ENCODE peak calls at places on chromosomes 3 and 15, in ten cellular contexts. One of them, this sample, is unnamed. For H3K27me3, the result is how much of the 10 kb centered on the place peaks cover.

GRCh38 chr3:140736863-140737460 is 59.1 kb downstream of the TRIM42 start:
- DNase-seq in dorsolateral prefrontal cortex: peak
- DNase-seq in thoracic aorta: no peak
- DNase-seq in HepG2: peak
- DNase-seq in CD8-positive, alpha-beta T cell: no peak
- DNase-seq in fibroblast of lung: peak
- DNase-seq in heart right ventricle: peak
- DNase-seq in endodermal cell: peak
- DNase-seq in SJSA1: no peak
- DNase-seq in neuronal stem cell: peak
- DNase-seq in this sample: no peak

GRCh38 chr3:64167346-64167745 is 57.9 kb downstream of the PRICKLE2 start:
- DNase-seq in dorsolateral prefrontal cortex: no peak
- DNase-seq in thoracic aorta: no peak
- DNase-seq in HepG2: no peak
- DNase-seq in CD8-positive, alpha-beta T cell: no peak
- DNase-seq in fibroblast of lung: no peak
- DNase-seq in heart right ventricle: no peak
- DNase-seq in endodermal cell: no peak
- DNase-seq in SJSA1: no peak
- DNase-seq in neuronal stem cell: no peak
- DNase-seq in this sample: no peak

GRCh38 chr3:126567696-126568438 is 9.1 kb upstream of the C3orf22 start:
- DNase-seq in dorsolateral prefrontal cortex: no peak
- DNase-seq in thoracic aorta: no peak
- DNase-seq in HepG2: peak
- DNase-seq in CD8-positive, alpha-beta T cell: no peak
- DNase-seq in fibroblast of lung: no peak
- DNase-seq in heart right ventricle: no peak
- DNase-seq in endodermal cell: peak
- DNase-seq in SJSA1: no peak
- DNase-seq in neuronal stem cell: no peak
- DNase-seq in this sample: no peak

GRCh38 chr3:10182950-10183349 is 18.2 kb downstream of the IRAK2 start:
- DNase-seq in dorsolateral prefrontal cortex: no peak
- DNase-seq in thoracic aorta: no peak
- DNase-seq in HepG2: no peak
- DNase-seq in CD8-positive, alpha-beta T cell: no peak
- DNase-seq in fibroblast of lung: no peak
- DNase-seq in heart right ventricle: no peak
- DNase-seq in endodermal cell: no peak
- DNase-seq in SJSA1: no peak
- DNase-seq in neuronal stem cell: no peak
- DNase-seq in this sample: no peak

GRCh38 chr3:112926000-112926399 is 48.9 kb downstream of the CD200R1 start:
- DNase-seq in dorsolateral prefrontal cortex: no peak
- DNase-seq in thoracic aorta: no peak
- DNase-seq in HepG2: no peak
- DNase-seq in CD8-positive, alpha-beta T cell: no peak
- DNase-seq in fibroblast of lung: no peak
- DNase-seq in heart right ventricle: no peak
- DNase-seq in endodermal cell: no peak
- DNase-seq in SJSA1: no peak
- DNase-seq in neuronal stem cell: no peak
- DNase-seq in this sample: no peak

GRCh38 chr3:56254835-56255234 is 213.4 kb downstream of the ERC2 start:
- DNase-seq in dorsolateral prefrontal cortex: no peak
- DNase-seq in thoracic aorta: no peak
- DNase-seq in HepG2: no peak
- DNase-seq in CD8-positive, alpha-beta T cell: no peak
- DNase-seq in fibroblast of lung: no peak
- DNase-seq in heart right ventricle: no peak
- DNase-seq in endodermal cell: no peak
- DNase-seq in SJSA1: no peak
- DNase-seq in neuronal stem cell: no peak
- DNase-seq in this sample: no peak

GRCh38 chr3:150430272-150430671 is 22.2 kb downstream of the TSC22D2 start:
- DNase-seq in dorsolateral prefrontal cortex: no peak
- DNase-seq in thoracic aorta: no peak
- DNase-seq in HepG2: no peak
- DNase-seq in CD8-positive, alpha-beta T cell: no peak
- DNase-seq in fibroblast of lung: no peak
- DNase-seq in heart right ventricle: no peak
- DNase-seq in endodermal cell: no peak
- DNase-seq in SJSA1: no peak
- DNase-seq in neuronal stem cell: no peak
- DNase-seq in this sample: no peak

GRCh38 chr3:27644936-27645335 is 77.2 kb downstream of the EOMES start:
- DNase-seq in dorsolateral prefrontal cortex: no peak
- DNase-seq in thoracic aorta: no peak
- DNase-seq in HepG2: no peak
- DNase-seq in CD8-positive, alpha-beta T cell: no peak
- DNase-seq in fibroblast of lung: no peak
- DNase-seq in heart right ventricle: no peak
- DNase-seq in endodermal cell: no peak
- DNase-seq in SJSA1: no peak
- DNase-seq in neuronal stem cell: no peak
- DNase-seq in this sample: no peak

GRCh38 chr3:11629716-11630115 is 14.0 kb downstream of the VGLL4 start:
- DNase-seq in dorsolateral prefrontal cortex: no peak
- DNase-seq in thoracic aorta: no peak
- DNase-seq in HepG2: no peak
- DNase-seq in CD8-positive, alpha-beta T cell: no peak
- DNase-seq in fibroblast of lung: peak
- DNase-seq in heart right ventricle: no peak
- DNase-seq in endodermal cell: no peak
- DNase-seq in SJSA1: no peak
- DNase-seq in neuronal stem cell: no peak
- DNase-seq in this sample: no peak

GRCh38 chr3:139425745-139426400 is 36.4 kb upstream of the COPB2 start:
- DNase-seq in dorsolateral prefrontal cortex: no peak
- DNase-seq in thoracic aorta: no peak
- DNase-seq in HepG2: no peak
- DNase-seq in CD8-positive, alpha-beta T cell: no peak
- DNase-seq in fibroblast of lung: no peak
- DNase-seq in heart right ventricle: no peak
- DNase-seq in endodermal cell: no peak
- DNase-seq in SJSA1: no peak
- DNase-seq in neuronal stem cell: no peak
- DNase-seq in this sample: no peak

GRCh38 chr15:55398243-55398642 is 9.9 kb downstream of the CCPG1 start:
- DNase-seq in dorsolateral prefrontal cortex: no peak
- DNase-seq in thoracic aorta: no peak
- DNase-seq in HepG2: no peak
- DNase-seq in CD8-positive, alpha-beta T cell: no peak
- DNase-seq in fibroblast of lung: no peak
- DNase-seq in heart right ventricle: no peak
- DNase-seq in endodermal cell: no peak
- DNase-seq in SJSA1: no peak
- DNase-seq in neuronal stem cell: no peak
- DNase-seq in this sample: no peak

GRCh38 chr3:156826144-156826895 is at the start of gene LEKR1:
- DNase-seq in dorsolateral prefrontal cortex: peak
- DNase-seq in thoracic aorta: peak
- DNase-seq in HepG2: peak
- DNase-seq in CD8-positive, alpha-beta T cell: peak
- DNase-seq in fibroblast of lung: peak
- DNase-seq in heart right ventricle: peak
- DNase-seq in endodermal cell: peak
- DNase-seq in SJSA1: peak
- DNase-seq in neuronal stem cell: peak
- DNase-seq in this sample: peak

GRCh38 chr3:156834962-156835535 is 8.9 kb downstream of the LEKR1 start:
- DNase-seq in dorsolateral prefrontal cortex: no peak
- DNase-seq in thoracic aorta: no peak
- DNase-seq in HepG2: no peak
- DNase-seq in CD8-positive, alpha-beta T cell: no peak
- DNase-seq in fibroblast of lung: no peak
- DNase-seq in heart right ventricle: no peak
- DNase-seq in endodermal cell: no peak
- DNase-seq in SJSA1: no peak
- DNase-seq in neuronal stem cell: no peak
- DNase-seq in this sample: no peak

GRCh38 chr3:156834435-156834834 is 8.3 kb downstream of the LEKR1 start:
- DNase-seq in dorsolateral prefrontal cortex: no peak
- DNase-seq in thoracic aorta: no peak
- DNase-seq in HepG2: no peak
- DNase-seq in CD8-positive, alpha-beta T cell: no peak
- DNase-seq in fibroblast of lung: no peak
- DNase-seq in heart right ventricle: no peak
- DNase-seq in endodermal cell: no peak
- DNase-seq in SJSA1: no peak
- DNase-seq in neuronal stem cell: no peak
- DNase-seq in this sample: no peak

GRCh38 chr3:156826896-156827882 is 1.0 kb downstream of the LEKR1 start:
- DNase-seq in dorsolateral prefrontal cortex: no peak
- DNase-seq in thoracic aorta: no peak
- DNase-seq in HepG2: no peak
- DNase-seq in CD8-positive, alpha-beta T cell: no peak
- DNase-seq in fibroblast of lung: no peak
- DNase-seq in heart right ventricle: no peak
- DNase-seq in endodermal cell: no peak
- DNase-seq in SJSA1: no peak
- DNase-seq in neuronal stem cell: no peak
- DNase-seq in this sample: no peak

DNA sequence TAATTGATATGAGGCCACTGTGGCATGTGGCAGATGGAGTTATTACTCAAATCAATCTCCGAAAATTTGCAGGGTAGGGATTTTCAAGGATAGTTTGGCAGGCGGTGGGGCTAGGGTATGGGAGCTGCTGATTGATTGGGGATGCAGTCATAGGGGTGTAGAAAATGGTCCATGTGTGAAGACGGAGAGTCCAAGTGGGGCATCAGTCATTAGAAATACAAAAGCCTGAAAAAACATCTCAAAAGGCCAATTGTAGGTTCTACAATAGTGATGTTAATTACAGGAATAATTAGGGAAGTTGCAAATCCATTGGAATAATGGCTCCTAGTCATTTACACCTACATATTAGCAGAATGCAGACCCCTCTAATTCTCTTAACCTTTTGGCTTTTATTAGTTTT is 4.9 kb downstream of the LEKR1 start:
- DNase-seq in dorsolateral prefrontal cortex: no peak
- DNase-seq in thoracic aorta: no peak
- DNase-seq in HepG2: no peak
- DNase-seq in CD8-positive, alpha-beta T cell: no peak
- DNase-seq in fibroblast of lung: no peak
- DNase-seq in heart right ventricle: no peak
- DNase-seq in endodermal cell: no peak
- DNase-seq in SJSA1: no peak
- DNase-seq in neuronal stem cell: no peak
- DNase-seq in this sample: no peak
- H3K27me3 ChIP-seq in dorsolateral prefrontal cortex: under half
- H3K27me3 ChIP-seq in thoracic aorta: under half
- H3K27me3 ChIP-seq in HepG2: under half
- H3K27me3 ChIP-seq in CD8-positive, alpha-beta T cell: under half
- H3K27me3 ChIP-seq in fibroblast of lung: under half
- H3K27me3 ChIP-seq in heart right ventricle: under half
- H3K27me3 ChIP-seq in endodermal cell: under half
- H3K27me3 ChIP-seq in SJSA1: under half
- H3K27me3 ChIP-seq in neuronal stem cell: under half
- H3K27me3 ChIP-seq in this sample: under half

GRCh38 chr15:26455828-26456227 is 317.0 kb downstream of the GABRB3 start:
- DNase-seq in dorsolateral prefrontal cortex: no peak
- DNase-seq in thoracic aorta: no peak
- DNase-seq in HepG2: no peak
- DNase-seq in CD8-positive, alpha-beta T cell: no peak
- DNase-seq in fibroblast of lung: no peak
- DNase-seq in heart right ventricle: no peak
- DNase-seq in endodermal cell: no peak
- DNase-seq in SJSA1: no peak
- DNase-seq in neuronal stem cell: no peak
- DNase-seq in this sample: no peak
- H3K27ac ChIP-seq in dorsolateral prefrontal cortex: no peak
- H3K27ac ChIP-seq in thoracic aorta: no peak
- H3K27ac ChIP-seq in HepG2: no peak
- H3K27ac ChIP-seq in CD8-positive, alpha-beta T cell: no peak
- H3K27ac ChIP-seq in fibroblast of lung: no peak
- H3K27ac ChIP-seq in heart right ventricle: no peak
- H3K27ac ChIP-seq in endodermal cell: no peak
- H3K27ac ChIP-seq in SJSA1: no peak
- H3K27ac ChIP-seq in neuronal stem cell: no peak
- H3K27ac ChIP-seq in this sample: no peak

GRCh38 chr3:24679429-24679828 is 184.8 kb upstream of the THRB start:
- DNase-seq in dorsolateral prefrontal cortex: no peak
- DNase-seq in thoracic aorta: no peak
- DNase-seq in HepG2: no peak
- DNase-seq in CD8-positive, alpha-beta T cell: no peak
- DNase-seq in fibroblast of lung: no peak
- DNase-seq in heart right ventricle: no peak
- DNase-seq in endodermal cell: no peak
- DNase-seq in SJSA1: no peak
- DNase-seq in neuronal stem cell: no peak
- DNase-seq in this sample: no peak

GRCh38 chr3:24678441-24678865 is 183.8 kb upstream of the THRB start:
- DNase-seq in dorsolateral prefrontal cortex: no peak
- DNase-seq in thoracic aorta: no peak
- DNase-seq in HepG2: no peak
- DNase-seq in CD8-positive, alpha-beta T cell: no peak
- DNase-seq in fibroblast of lung: peak
- DNase-seq in heart right ventricle: no peak
- DNase-seq in endodermal cell: no peak
- DNase-seq in SJSA1: no peak
- DNase-seq in neuronal stem cell: no peak
- DNase-seq in this sample: no peak

GRCh38 chr3:24674261-24674660 is 179.6 kb upstream of the THRB start:
- DNase-seq in dorsolateral prefrontal cortex: no peak
- DNase-seq in thoracic aorta: no peak
- DNase-seq in HepG2: no peak
- DNase-seq in CD8-positive, alpha-beta T cell: no peak
- DNase-seq in fibroblast of lung: no peak
- DNase-seq in heart right ventricle: no peak
- DNase-seq in endodermal cell: peak
- DNase-seq in SJSA1: no peak
- DNase-seq in neuronal stem cell: no peak
- DNase-seq in this sample: no peak

GRCh38 chr3:24680214-24680967 is 185.7 kb upstream of the THRB start:
- DNase-seq in dorsolateral prefrontal cortex: peak
- DNase-seq in thoracic aorta: no peak
- DNase-seq in HepG2: peak
- DNase-seq in CD8-positive, alpha-beta T cell: no peak
- DNase-seq in fibroblast of lung: peak
- DNase-seq in heart right ventricle: peak
- DNase-seq in endodermal cell: peak
- DNase-seq in SJSA1: no peak
- DNase-seq in neuronal stem cell: peak
- DNase-seq in this sample: no peak

GRCh38 chr3:24678021-24678420 is 183.4 kb upstream of the THRB start:
- DNase-seq in dorsolateral prefrontal cortex: no peak
- DNase-seq in thoracic aorta: no peak
- DNase-seq in HepG2: no peak
- DNase-seq in CD8-positive, alpha-beta T cell: no peak
- DNase-seq in fibroblast of lung: no peak
- DNase-seq in heart right ventricle: no peak
- DNase-seq in endodermal cell: no peak
- DNase-seq in SJSA1: no peak
- DNase-seq in neuronal stem cell: no peak
- DNase-seq in this sample: no peak
- H3K4me3 ChIP-seq in dorsolateral prefrontal cortex: no peak
- H3K4me3 ChIP-seq in thoracic aorta: peak
- H3K4me3 ChIP-seq in HepG2: no peak
- H3K4me3 ChIP-seq in CD8-positive, alpha-beta T cell: no peak
- H3K4me3 ChIP-seq in fibroblast of lung: peak
- H3K4me3 ChIP-seq in heart right ventricle: no peak
- H3K4me3 ChIP-seq in endodermal cell: no peak
- H3K4me3 ChIP-seq in SJSA1: peak
- H3K4me3 ChIP-seq in neuronal stem cell: no peak
- H3K4me3 ChIP-seq in this sample: no peak

GRCh38 chr3:102444101-102444500 is 9.3 kb downstream of the ZPLD1 start:
- DNase-seq in dorsolateral prefrontal cortex: no peak
- DNase-seq in thoracic aorta: no peak
- DNase-seq in HepG2: no peak
- DNase-seq in CD8-positive, alpha-beta T cell: no peak
- DNase-seq in fibroblast of lung: peak
- DNase-seq in heart right ventricle: no peak
- DNase-seq in endodermal cell: no peak
- DNase-seq in SJSA1: no peak
- DNase-seq in neuronal stem cell: no peak
- DNase-seq in this sample: no peak
- H3K27me3 ChIP-seq in dorsolateral prefrontal cortex: under half
- H3K27me3 ChIP-seq in thoracic aorta: under half
- H3K27me3 ChIP-seq in HepG2: under half
- H3K27me3 ChIP-seq in CD8-positive, alpha-beta T cell: under half
- H3K27me3 ChIP-seq in fibroblast of lung: under half
- H3K27me3 ChIP-seq in heart right ventricle: under half
- H3K27me3 ChIP-seq in endodermal cell: under half
- H3K27me3 ChIP-seq in SJSA1: under half
- H3K27me3 ChIP-seq in neuronal stem cell: under half
- H3K27me3 ChIP-seq in this sample: under half

This sample was measured in CD4-positive, alpha-beta memory T cell.